ENCODE peak calls at places on chromosome 10, in nine cellular contexts. R, E, A, K, T, F, L, M and I are unnamed samples.

GRCh38 chr10:9781681-9782080 is 1236.0 kb upstream of the CELF2 start:
- DNase-seq in R (no peak), E (no peak), A (peak; percentile 4), K (no peak), T (no peak), F (no peak), L (no peak), M (no peak), I (no peak)

GRCh38 chr10:30433286-30433778 is 652 bp upstream of the MAP3K8 start:
- DNase-seq in R (peak; percentile 71), E (no peak), A (peak; percentile 92), K (peak; percentile 61), T (no peak), F (no peak), L (peak; percentile 45), M (no peak), I (peak; percentile 64)

GRCh38 chr10:125607689-125608290 is 75.2 kb downstream of the TEX36 start:
- DNase-seq in R (peak; percentile 35), E (no peak), A (no peak), K (no peak), T (no peak), F (no peak), L (no peak), M (no peak), I (no peak)

GRCh38 chr10:78448470-78448869 is 414.8 kb downstream of the RPS24 start:
- DNase-seq in R (no peak), E (no peak), A (no peak), K (no peak), T (no peak), F (no peak), L (no peak), M (no peak), I (no peak)

GRCh38 chr10:125629758-125630376 is 53.1 kb downstream of the TEX36 start:
- DNase-seq in R (peak; percentile 65), E (peak; percentile 37), A (peak; percentile 38), K (peak; percentile 44), T (no peak), F (peak; percentile 25), L (peak; percentile 68), M (peak; percentile 8), I (peak; percentile 66)

GRCh38 chr10:111392159-111392558 is 315.3 kb downstream of the ADRA2A start:
- DNase-seq in R (no peak), E (no peak), A (no peak), K (no peak), T (no peak), F (no peak), L (no peak), M (no peak), I (no peak)

GRCh38 chr10:20596911-20597310 is 300.2 kb downstream of the NEBL start:
- DNase-seq in R (no peak), E (no peak), A (peak; percentile 52), K (no peak), T (no peak), F (no peak), L (no peak), M (no peak), I (no peak)

GRCh38 chr10:55820478-55820877 is 540.6 kb downstream of the ZWINT start:
- DNase-seq in R (no peak), E (no peak), A (no peak), K (no peak), T (no peak), F (no peak), L (no peak), M (no peak), I (no peak)

GRCh38 chr10:58897708-58898107 is 278.7 kb upstream of the PHYHIPL start:
- DNase-seq in R (no peak), E (no peak), A (peak; percentile 5), K (no peak), T (no peak), F (no peak), L (no peak), M (no peak), I (no peak)

GRCh38 chr10:93095225-93095624 is 21.5 kb downstream of the CYP26A1 start:
- DNase-seq in R (no peak), E (no peak), A (no peak), K (no peak), T (no peak), F (no peak), L (no peak), M (no peak), I (no peak)

GRCh38 chr10:124544711-124545110 is 83.1 kb downstream of the LHPP start:
- DNase-seq in R (no peak), E (no peak), A (no peak), K (no peak), T (no peak), F (no peak), L (no peak), M (no peak), I (no peak)

GRCh38 chr10:23157691-23158369 is 34.3 kb upstream of the PTF1A start:
- DNase-seq in R (no peak), E (peak; percentile 13), A (peak; percentile 52), K (peak; percentile 15), T (no peak), F (peak; percentile 0), L (peak; percentile 57), M (peak; percentile 50), I (peak; percentile 41)

GRCh38 chr10:73865459-73866442 is 8.6 kb downstream of the CAMK2G start:
- DNase-seq in R (no peak), E (no peak), A (no peak), K (no peak), T (peak; percentile 25), F (no peak), L (no peak), M (peak; percentile 81), I (no peak)

GRCh38 chr10:3737811-3738311 is 47.1 kb downstream of the KLF6 start:
- DNase-seq in R (no peak), E (no peak), A (no peak), K (no peak), T (no peak), F (no peak), L (no peak), M (no peak), I (no peak)

GRCh38 chr10:14879055-14879800 is 562 bp downstream of the SUV39H2 start:
- DNase-seq in R (no peak), E (peak; percentile 2), A (peak; percentile 11), K (no peak), T (peak; percentile 12), F (no peak), L (no peak), M (peak; percentile 57), I (no peak)

GRCh38 chr10:117736655-117737054 is 194.1 kb downstream of the EMX2 start:
- DNase-seq in R (peak; percentile 75), E (no peak), A (no peak), K (peak; percentile 30), T (no peak), F (no peak), L (no peak), M (no peak), I (peak; percentile 34)

GRCh38 chr10:47286591-47287325 is 13.2 kb upstream of the GDF10 start:
- DNase-seq in R (no peak), E (no peak), A (no peak), K (no peak), T (no peak), F (no peak), L (no peak), M (no peak), I (no peak)

GRCh38 chr10:30431435-30431911 is 2.5 kb upstream of the MAP3K8 start:
- DNase-seq in R (peak; percentile 67), E (no peak), A (peak; percentile 62), K (peak; percentile 74), T (no peak), F (no peak), L (no peak), M (no peak), I (no peak)

GRCh38 chr10:61188691-61189090 is 244.7 kb upstream of the RHOBTB1 start:
- DNase-seq in R (no peak), E (no peak), A (no peak), K (peak; percentile 19), T (no peak), F (no peak), L (no peak), M (no peak), I (no peak)

GRCh38 chr10:132776821-132777220 is 9.1 kb downstream of the NKX6-2 start:
- DNase-seq in R (no peak), E (no peak), A (no peak), K (no peak), T (no peak), F (no peak), L (no peak), M (no peak), I (no peak)

GRCh38 chr10:105243381-105243780 is 602.3 kb downstream of the SORCS3 start:
- DNase-seq in R (no peak), E (no peak), A (no peak), K (no peak), T (no peak), F (no peak), L (no peak), M (no peak), I (no peak)

GRCh38 chr10:24463683-24464426 is 254.9 kb downstream of the KIAA1217 start:
- DNase-seq in R (peak; percentile 82), E (no peak), A (peak; percentile 74), K (peak; percentile 56), T (no peak), F (no peak), L (no peak), M (no peak), I (no peak)

GRCh38 chr10:36606234-36606839 is 519.1 kb upstream of the ANKRD30A start:
- DNase-seq in R (no peak), E (no peak), A (no peak), K (no peak), T (no peak), F (no peak), L (no peak), M (no peak), I (no peak)

GRCh38 chr10:125343118-125343752 is 182.9 kb upstream of the CTBP2 start:
- DNase-seq in R (no peak), E (no peak), A (peak; percentile 33), K (peak; percentile 9), T (no peak), F (no peak), L (peak; percentile 50), M (peak; percentile 13), I (peak; percentile 51)

GRCh38 chr10:65320256-65321026 is 1605.4 kb upstream of the LRRTM3 start:
- DNase-seq in R (no peak), E (no peak), A (peak; percentile 6), K (no peak), T (no peak), F (no peak), L (no peak), M (no peak), I (no peak)

GRCh38 chr10:124637091-124637700 is 107.0 kb downstream of the FAM53B start:
- DNase-seq in R (no peak), E (no peak), A (no peak), K (no peak), T (no peak), F (no peak), L (no peak), M (no peak), I (no peak)

GRCh38 chr10:132112611-132113010 is 46.9 kb downstream of the JAKMIP3 start:
- DNase-seq in R (no peak), E (no peak), A (no peak), K (no peak), T (no peak), F (no peak), L (no peak), M (no peak), I (no peak)

GRCh38 chr10:64288404-64288803 is 767.2 kb downstream of the REEP3 start:
- DNase-seq in R (no peak), E (no peak), A (no peak), K (no peak), T (no peak), F (no peak), L (no peak), M (no peak), I (no peak)

GRCh38 chr10:88731296-88731695 is 25.2 kb downstream of the LIPK start:
- DNase-seq in R (no peak), E (no peak), A (peak; percentile 33), K (no peak), T (no peak), F (no peak), L (no peak), M (no peak), I (no peak)

GRCh38 chr10:125549656-125550055 is 133.3 kb downstream of the TEX36 start:
- DNase-seq in R (no peak), E (no peak), A (no peak), K (no peak), T (no peak), F (no peak), L (no peak), M (no peak), I (no peak)

GRCh38 chr10:11698691-11699545 is 43.3 kb upstream of the ECHDC3 start:
- DNase-seq in R (no peak), E (no peak), A (no peak), K (no peak), T (no peak), F (no peak), L (no peak), M (peak; percentile 59), I (no peak)